ENCODE peak calls at places on chromosome 11, in eight cellular contexts. R is GM23248, Q is chondrocyte, F is germinal center, X is ACHN, A is NB4, Z is GM23338, C is HEK293T. O is an unnamed sample.

GRCh38 chr11:9943346-9944110 is 279.7 kb downstream of the SWAP70 start:
- DNase-seq in R (peak), Q (no peak), F (no peak), X (no peak), A (no peak), Z (no peak), C (no peak), O (no peak)

GRCh38 chr11:613369-613968 is 2.3 kb downstream of the IRF7 start:
- DNase-seq in R (no peak), Q (peak), F (peak), X (peak), A (peak), Z (peak), C (peak), O (peak)

GRCh38 chr11:44335052-44335894 is 25.3 kb upstream of the ALX4 start:
- DNase-seq in R (no peak), Q (no peak), F (no peak), X (no peak), A (no peak), Z (no peak), C (no peak), O (no peak)

GRCh38 chr11:59102259-59102765 is 4.7 kb upstream of the FAM111B start:
- DNase-seq in R (peak), Q (no peak), F (peak), X (peak), A (no peak), Z (peak), C (peak), O (no peak)

GRCh38 chr11:64643258-64643881 is 52.4 kb downstream of the SLC22A12 start:
- DNase-seq in R (peak), Q (no peak), F (no peak), X (no peak), A (no peak), Z (peak), C (peak), O (no peak)

GRCh38 chr11:1497600-1497999 is 11.0 kb upstream of the MOB2 start:
- DNase-seq in R (no peak), Q (no peak), F (no peak), X (no peak), A (no peak), Z (no peak), C (no peak), O (no peak)

GRCh38 chr11:75474878-75475766 is 42.1 kb upstream of the KLHL35 start:
- DNase-seq in R (peak), Q (no peak), F (peak), X (no peak), A (peak), Z (peak), C (no peak), O (peak)

GRCh38 chr11:106398396-106399074 is 321.1 kb downstream of the AASDHPPT start:
- DNase-seq in R (peak), Q (no peak), F (no peak), X (peak), A (no peak), Z (no peak), C (no peak), O (no peak)

GRCh38 chr11:6040874-6041273 is 10.3 kb upstream of the OR56A1 start:
- DNase-seq in R (no peak), Q (no peak), F (no peak), X (no peak), A (no peak), Z (no peak), C (no peak), O (no peak)